ENCODE peak calls at places on chromosomes 6 and 20, in six cellular contexts. P is tibial nerve, M is upper lobe of right lung, D is fibroblast of lung, T is RWPE1, Q is A673. C is an unnamed sample.

GRCh38 chr20:20609522-20609921 is 102.9 kb downstream of the RALGAPA2 start:
- DNase-seq in D (no peak), P (no peak), T (no peak), M (no peak), Q (no peak), C (no peak)

GRCh38 chr20:54525906-54526596 is 50.7 kb downstream of the DOK5 start:
- DNase-seq in D (peak; percentile 53), M (no peak), T (no peak), Q (peak; percentile 19), P (no peak), C (no peak)

GRCh38 chr20:62019144-62019805 is 46.4 kb downstream of the TAF4 start:
- DNase-seq in P (no peak), D (no peak), Q (no peak), M (no peak), T (no peak), C (no peak)

GRCh38 chr6:37168809-37169457 is 1.0 kb upstream of the PIM1 start:
- DNase-seq in Q (no peak), M (no peak), T (peak; percentile 73), D (no peak), P (peak; percentile 34), C (peak; percentile 25)

GRCh38 chr6:33319939-33320314 is 2.4 kb upstream of the ZBTB22 start:
- DNase-seq in T (no peak), M (no peak), Q (no peak), P (no peak), D (no peak), C (no peak)

GRCh38 chr6:36760685-36761435 is 63.2 kb downstream of the RAB44 start:
- DNase-seq in P (no peak), T (no peak), Q (no peak), M (no peak), D (no peak), C (no peak)

GRCh38 chr6:21005816-21006553 is 471.7 kb downstream of the CDKAL1 start:
- DNase-seq in Q (peak; percentile 56), T (peak; percentile 84), M (no peak), D (peak; percentile 90), P (no peak), C (no peak)

GRCh38 chr20:32463642-32464400 is 105.7 kb downstream of the ASXL1 start:
- DNase-seq in Q (no peak), D (peak; percentile 47), P (no peak), T (no peak), M (no peak), C (no peak)

GRCh38 chr6:167056370-167056769 is 57.2 kb downstream of the CEP43 start:
- DNase-seq in T (no peak), P (no peak), M (no peak), Q (no peak), D (no peak), C (peak; percentile 45)

DNA sequence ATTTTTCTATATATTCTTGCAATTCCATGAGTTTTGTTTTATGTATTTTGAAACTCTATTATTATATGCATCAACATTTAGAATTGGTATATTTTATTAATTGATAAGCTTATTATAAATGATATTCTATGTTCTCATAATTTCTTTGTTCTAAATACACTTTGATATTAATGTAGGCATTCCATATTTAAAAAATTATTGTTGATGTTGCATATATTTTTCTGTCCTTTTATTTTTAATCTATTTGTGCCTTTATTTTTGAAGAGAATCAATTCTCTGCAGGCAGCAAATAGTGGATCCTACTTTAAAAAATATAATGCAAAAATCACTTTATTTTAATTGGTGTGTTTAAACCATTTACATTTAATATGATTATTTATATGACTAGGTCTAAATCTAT is 29.6 kb downstream of the SIRPD start:
- DNase-seq in D (no peak), Q (no peak), P (no peak), M (no peak), T (no peak), C (no peak)
- H3K27ac ChIP-seq in D (no peak overlapping the region), Q (no peak overlapping the region), P (no peak overlapping the region), M (no peak overlapping the region), T (no peak overlapping the region), C (no peak overlapping the region)

GRCh38 chr6:24900917-24901697 is 34.7 kb downstream of the RIPOR2 start:
- DNase-seq in D (no peak), T (no peak), M (no peak), Q (no peak), P (no peak), C (no peak)
- H3K27ac ChIP-seq in D (no peak overlapping the region), T (no peak overlapping the region), M (no peak overlapping the region), Q (no peak overlapping the region), P (no peak overlapping the region), C (peak overlapping the region; percentile 74)

DNA sequence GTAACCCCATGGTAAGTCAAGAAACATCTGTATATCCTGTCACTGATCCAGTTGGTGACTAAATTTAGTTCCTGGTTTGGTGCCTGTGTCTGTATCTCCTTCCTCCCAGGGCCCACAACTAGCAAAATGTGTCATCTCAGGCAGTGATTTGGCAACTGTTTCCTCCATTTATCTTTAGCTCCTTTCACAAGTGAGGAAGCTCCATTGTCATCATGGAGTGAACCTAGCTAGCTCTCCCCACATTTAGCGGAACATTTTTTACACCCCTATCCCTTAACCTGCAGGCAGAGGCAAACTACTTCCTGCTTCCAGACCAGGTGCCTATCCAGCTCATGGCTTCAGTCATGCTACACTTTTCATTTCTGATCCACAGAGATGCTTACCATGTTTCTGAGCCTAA is 99.5 kb downstream of the IPCEF1 start:
- DNase-seq in M (no peak), P (no peak), Q (no peak), T (no peak), D (no peak), C (no peak)
- H3K27ac ChIP-seq in M (no peak overlapping the region), P (no peak overlapping the region), Q (no peak overlapping the region), T (no peak overlapping the region), D (no peak overlapping the region), C (no peak overlapping the region)

GRCh38 chr20:1367479-1367878 is 25.4 kb downstream of the FKBP1A start:
- DNase-seq in Q (no peak), T (no peak), D (no peak), P (no peak), M (no peak), C (no peak)

GRCh38 chr20:1362484-1362883 is 30.4 kb downstream of the FKBP1A start:
- DNase-seq in M (no peak), T (no peak), P (no peak), D (no peak), Q (no peak), C (no peak)

GRCh38 chr20:1360094-1360493 is 31.2 kb upstream of the SDCBP2 start:
- DNase-seq in M (no peak), T (no peak), P (no peak), Q (no peak), D (no peak), C (no peak)

GRCh38 chr20:1363522-1363921 is 29.3 kb downstream of the FKBP1A start:
- DNase-seq in Q (no peak), D (no peak), T (no peak), P (no peak), M (no peak), C (no peak)

DNA sequence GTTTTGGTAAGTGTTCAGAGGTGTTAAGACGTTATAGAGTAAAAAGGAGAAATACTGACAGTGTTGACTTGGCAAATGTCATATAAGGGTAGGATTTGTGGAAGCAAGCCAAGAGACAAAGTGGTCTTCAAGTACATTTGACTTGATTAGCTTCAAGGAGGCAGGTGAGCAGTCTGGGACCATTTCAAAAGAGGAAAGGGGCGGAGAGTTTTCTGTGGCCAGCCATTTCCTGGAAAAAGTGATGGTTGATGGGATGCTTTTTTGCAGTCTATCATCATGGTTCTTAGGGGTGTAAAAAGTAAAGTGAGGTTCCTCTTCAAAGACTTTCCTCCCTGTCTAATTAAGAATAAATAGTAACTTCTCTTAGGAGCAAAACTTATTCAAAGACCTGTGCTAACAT is 28.7 kb downstream of the FKBP1A start:
- DNase-seq in T (no peak), P (no peak), Q (no peak), M (no peak), D (no peak), C (no peak)
- H3K27ac ChIP-seq in T (no peak overlapping the region), P (no peak overlapping the region), Q (no peak overlapping the region), M (no peak overlapping the region), D (no peak overlapping the region), C (peak overlapping the region; percentile 41)

C was measured in naive thymus-derived CD4-positive, alpha-beta T cell.